ENCODE peak calls at places on chromosomes 7 and 10, in nine cellular contexts. N is NB4, C is right lobe of liver, O is astrocyte of the cerebellum, Z is fibroblast of lung, Y is pancreas, V is bronchial epithelial cell, J is heart right ventricle, X is foreskin fibroblast. W is an unnamed sample.
A peak's percentile ranks its signal among the peaks of the same experiment; 100 is the strongest.

GRCh38 chr10:3806603-3807002 is 21.6 kb upstream of the KLF6 start:
- DNase-seq in N (no peak), C (no peak), O (no peak), Z (peak; percentile 96), Y (no peak), V (peak; percentile 99), J (no peak), X (peak; percentile 89), W (peak; percentile 80)

GRCh38 chr10:69968830-69969229 is 83.8 kb upstream of the MACROH2A2 start:
- DNase-seq in N (peak; percentile 31), C (no peak), O (no peak), Z (no peak), Y (no peak), V (peak; percentile 42), J (no peak), X (peak; percentile 52), W (peak; percentile 31)

GRCh38 chr10:35746004-35746403 is 103.9 kb upstream of the FZD8 start:
- DNase-seq in N (no peak), C (no peak), O (no peak), Z (no peak), Y (no peak), V (no peak), J (no peak), X (no peak), W (no peak)

GRCh38 chr10:282294-283139 is 147.3 kb downstream of the ZMYND11 start:
- DNase-seq in N (peak; percentile 93), C (no peak), O (peak; percentile 29), Z (peak; percentile 72), Y (no peak), V (peak; percentile 57), J (no peak), X (peak; percentile 50), W (peak; percentile 71)

GRCh38 chr10:58644311-58644710 is 131.6 kb downstream of the BICC1 start:
- DNase-seq in N (no peak), C (no peak), O (no peak), Z (no peak), Y (no peak), V (no peak), J (no peak), X (no peak), W (no peak)

GRCh38 chr10:77965294-77965693 is 38.7 kb upstream of the DLG5 start:
- DNase-seq in N (peak; percentile 65), C (no peak), O (no peak), Z (peak; percentile 91), Y (no peak), V (peak; percentile 73), J (no peak), X (peak; percentile 96), W (peak; percentile 58)

GRCh38 chr7:102467581-102468415 is 3.0 kb downstream of the LRWD1 start:
- DNase-seq in N (no peak), C (peak; percentile 53), O (no peak), Z (no peak), Y (no peak), V (no peak), J (peak; percentile 11), X (no peak), W (no peak)

GRCh38 chr7:128112018-128112780 is 81.0 kb upstream of the LRRC4 start:
- DNase-seq in N (peak; percentile 81), C (no peak), O (no peak), Z (no peak), Y (no peak), V (no peak), J (no peak), X (no peak), W (no peak)

GRCh38 chr10:43573250-43574034 is 974 bp downstream of the ZNF239 start:
- DNase-seq in N (no peak), C (no peak), O (no peak), Z (peak; percentile 10), Y (no peak), V (no peak), J (no peak), X (peak; percentile 21), W (peak; percentile 28)

GRCh38 chr7:47594406-47594805 is 12.5 kb upstream of the TNS3 start:
- DNase-seq in N (peak; percentile 58), C (no peak), O (no peak), Z (no peak), Y (no peak), V (no peak), J (no peak), X (no peak), W (no peak)

GRCh38 chr10:75429159-75429827 is 2.1 kb upstream of the LRMDA start:
- DNase-seq in N (peak; percentile 81), C (no peak), O (no peak), Z (no peak), Y (no peak), V (peak; percentile 76), J (no peak), X (no peak), W (no peak)

GRCh38 chr10:121154846-121155245 is 303.7 kb downstream of the WDR11 start:
- DNase-seq in N (no peak), C (no peak), O (no peak), Z (peak; percentile 68), Y (no peak), V (peak; percentile 94), J (no peak), X (no peak), W (no peak)

DNA sequence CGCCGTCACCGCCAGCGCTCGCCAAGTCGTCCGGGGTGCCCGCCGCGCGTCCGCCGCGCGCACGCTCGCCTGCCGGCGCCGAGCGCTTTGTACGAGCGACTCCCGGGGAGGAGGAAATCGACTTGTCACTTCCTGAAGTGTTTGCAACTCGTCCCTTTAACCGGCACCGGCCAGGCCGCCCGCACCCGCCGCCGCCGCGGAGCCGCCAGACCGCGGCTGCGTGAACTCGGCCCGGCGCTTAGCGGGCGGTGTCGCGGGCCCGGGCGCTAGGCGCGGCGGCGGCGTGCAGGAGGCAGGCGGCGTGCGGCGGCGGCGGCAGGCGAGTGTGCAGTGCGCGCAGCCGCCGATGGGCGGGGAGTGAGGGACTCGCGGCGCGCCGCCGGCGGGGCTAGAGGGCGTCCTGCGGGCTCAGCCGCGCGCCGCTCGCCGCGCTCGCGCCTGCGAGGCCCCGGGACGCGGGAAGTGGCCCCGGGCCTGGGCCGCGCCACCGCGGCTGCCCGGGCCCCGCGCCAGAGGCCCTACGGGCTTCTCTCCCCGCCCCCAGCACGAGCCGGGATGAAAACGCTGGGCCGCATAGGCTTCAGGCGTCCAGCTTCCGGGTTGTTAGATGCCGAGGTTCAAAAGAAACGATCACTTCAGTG is at the start of gene FAM53B:
- DNase-seq in N (peak; percentile 91), C (peak; percentile 91), O (peak; percentile 20), Z (peak; percentile 79), Y (peak; percentile 78), V (peak; percentile 34), J (peak; percentile 89), X (peak; percentile 94), W (peak; percentile 78)
- TF ChIP-seq CTCF in N (no peak), C (no peak), O (no peak), Z (no peak), Y (no peak), V (no peak), J (no peak), X (no peak), W (no peak)

DNA sequence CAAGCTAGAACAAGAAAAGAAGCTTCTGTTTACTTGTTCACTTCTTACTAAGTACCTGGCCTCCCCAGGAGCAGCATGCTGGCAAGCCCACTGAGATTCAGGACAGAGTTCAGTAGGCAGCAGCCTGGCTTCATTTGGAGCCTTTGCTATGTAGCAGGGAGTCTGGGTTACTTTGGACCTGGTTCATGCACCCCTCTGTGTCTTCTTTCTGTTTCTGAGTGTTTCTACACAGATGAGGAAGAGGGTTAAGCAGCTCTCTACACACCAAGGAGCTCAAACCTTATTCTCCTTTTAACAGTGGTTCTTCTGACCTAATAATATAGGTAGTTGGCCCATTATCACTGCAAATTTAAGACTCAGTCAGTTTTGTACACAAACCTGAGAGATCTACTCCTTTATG is 152.9 kb downstream of the ARID5B start:
- DNase-seq in N (no peak), C (no peak), O (no peak), Z (no peak), Y (no peak), V (no peak), J (no peak), X (no peak), W (no peak)
- H3K4me3 ChIP-seq in N (no peak overlapping the region), C (no peak overlapping the region), O (no peak overlapping the region), Z (peak overlapping the region; percentile 79), Y (no peak overlapping the region), V (no peak overlapping the region), J (peak overlapping the region; percentile 4), X (peak overlapping the region; percentile 93), W (no peak overlapping the region)

GRCh38 chr10:51389415-51390342 is 309.7 kb downstream of the CSTF2T start:
- DNase-seq in N (peak; percentile 65), C (no peak), O (peak; percentile 100), Z (peak; percentile 100), Y (peak; percentile 10), V (peak; percentile 44), J (peak; percentile 18), X (peak; percentile 97), W (peak; percentile 94)
- TF ChIP-seq CTCF in N (peak; percentile 97), C (peak; percentile 57), O (peak; percentile 86), Z (peak; percentile 65), Y (peak; percentile 30), V (peak; percentile 68), J (peak; percentile 46), X (peak; percentile 73), W (peak; percentile 80)

GRCh38 chr10:96721207-96721572 is 876 bp upstream of the PIK3AP1 start:
- DNase-seq in N (no peak), C (no peak), O (no peak), Z (no peak), Y (no peak), V (no peak), J (no peak), X (no peak), W (no peak)
- H3K4me3 ChIP-seq in N (peak overlapping the region; percentile 38), C (peak overlapping the region; percentile 92), O (no peak overlapping the region), Z (no peak overlapping the region), Y (peak overlapping the region; percentile 70), V (no peak overlapping the region), J (peak overlapping the region; percentile 62), X (no peak overlapping the region), W (no peak overlapping the region)

W was measured in choroid plexus epithelial cell.